ENCODE peak calls at places on chromosomes 12 and 14, in four cellular contexts. One of them, this sample, is unnamed. For H3K36me3, the result is how much of the 10 kb centered on the place peaks cover.

GRCh38 chr14:63938198-63939005 is 85.6 kb downstream of the SYNE2 start:
- DNase-seq in IMR-90: peak
- DNase-seq in mesendoderm: no peak
- DNase-seq in H1: no peak
- DNase-seq in this sample: peak

GRCh38 chr14:22276913-22277816 is 311.9 kb downstream of the DAD1 start:
- DNase-seq in mesendoderm: peak
- DNase-seq in H1: no peak
- DNase-seq in IMR-90: peak
- DNase-seq in this sample: peak

GRCh38 chr14:52553002-52553670 is 500 bp downstream of the GPR137C start:
- DNase-seq in H1: peak
- DNase-seq in mesendoderm: peak
- DNase-seq in IMR-90: no peak
- DNase-seq in this sample: peak

GRCh38 chr14:63406341-63406740 is 87.6 kb upstream of the GPHB5 start:
- DNase-seq in H1: no peak
- DNase-seq in mesendoderm: no peak
- DNase-seq in IMR-90: no peak
- DNase-seq in this sample: no peak

GRCh38 chr14:81826080-81826479 is 292.4 kb upstream of the SEL1L start:
- DNase-seq in IMR-90: no peak
- DNase-seq in H1: no peak
- DNase-seq in mesendoderm: peak
- DNase-seq in this sample: no peak

GRCh38 chr14:103427485-103428443 is 42.5 kb downstream of the MARK3 start:
- DNase-seq in mesendoderm: peak
- DNase-seq in IMR-90: peak
- DNase-seq in H1: no peak
- DNase-seq in this sample: peak

GRCh38 chr12:111193977-111194702 is 174.8 kb downstream of the PHETA1 start:
- DNase-seq in H1: no peak
- DNase-seq in IMR-90: no peak
- DNase-seq in mesendoderm: no peak
- DNase-seq in this sample: no peak

GRCh38 chr12:31853520-31853919 is 105.7 kb upstream of the RESF1 start:
- DNase-seq in IMR-90: no peak
- DNase-seq in H1: no peak
- DNase-seq in mesendoderm: no peak
- DNase-seq in this sample: no peak

GRCh38 chr12:18807714-18808113 is 69.8 kb downstream of the CAPZA3 start:
- DNase-seq in mesendoderm: no peak
- DNase-seq in IMR-90: no peak
- DNase-seq in H1: no peak
- DNase-seq in this sample: no peak

GRCh38 chr12:31896514-31897039 is 62.6 kb upstream of the RESF1 start:
- DNase-seq in H1: no peak
- DNase-seq in IMR-90: peak
- DNase-seq in mesendoderm: peak
- DNase-seq in this sample: peak

GRCh38 chr14:97625512-97625911 is 828.3 kb downstream of the VRK1 start:
- DNase-seq in IMR-90: no peak
- DNase-seq in H1: no peak
- DNase-seq in mesendoderm: no peak
- DNase-seq in this sample: no peak

GRCh38 chr14:103629503-103630121 is 601 bp downstream of the KLC1 start:
- DNase-seq in IMR-90: no peak
- DNase-seq in H1: peak
- DNase-seq in mesendoderm: peak
- DNase-seq in this sample: peak

GRCh38 chr14:93946104-93946503 is 19.0 kb downstream of the FAM181A start:
- DNase-seq in H1: no peak
- DNase-seq in IMR-90: peak
- DNase-seq in mesendoderm: peak
- DNase-seq in this sample: peak

GRCh38 chr12:27333311-27334009 is 824 bp downstream of the BMAL2 start:
- DNase-seq in IMR-90: no peak
- DNase-seq in mesendoderm: no peak
- DNase-seq in H1: peak
- DNase-seq in this sample: peak

GRCh38 chr14:98174031-98174430 is 1098.0 kb downstream of the BCL11B start:
- DNase-seq in IMR-90: no peak
- DNase-seq in mesendoderm: no peak
- DNase-seq in H1: no peak
- DNase-seq in this sample: no peak

GRCh38 chr12:75488553-75488952 is 8.0 kb downstream of the GLIPR1 start:
- DNase-seq in mesendoderm: peak
- DNase-seq in H1: no peak
- DNase-seq in IMR-90: peak
- DNase-seq in this sample: peak

GRCh38 chr14:105168496-105168978 is at the start of gene JAG2:
- DNase-seq in H1: no peak
- DNase-seq in IMR-90: no peak
- DNase-seq in mesendoderm: peak
- DNase-seq in this sample: no peak

GRCh38 chr14:88005050-88005481 is at the start of gene GPR65:
- DNase-seq in H1: no peak
- DNase-seq in IMR-90: no peak
- DNase-seq in mesendoderm: no peak
- DNase-seq in this sample: peak

GRCh38 chr12:62446741-62447452 is 19.7 kb upstream of the MON2 start:
- DNase-seq in IMR-90: no peak
- DNase-seq in H1: no peak
- DNase-seq in mesendoderm: no peak
- DNase-seq in this sample: no peak

GRCh38 chr12:116384629-116385485 is 107.4 kb upstream of the MED13L start:
- DNase-seq in H1: no peak
- DNase-seq in IMR-90: peak
- DNase-seq in mesendoderm: peak
- DNase-seq in this sample: no peak

GRCh38 chr14:64692189-64692588 is 12.0 kb upstream of the PLEKHG3 start:
- DNase-seq in IMR-90: no peak
- DNase-seq in H1: no peak
- DNase-seq in mesendoderm: no peak
- DNase-seq in this sample: no peak

GRCh38 chr12:130677957-130678558 is 38.0 kb downstream of the RIMBP2 start:
- DNase-seq in H1: no peak
- DNase-seq in IMR-90: no peak
- DNase-seq in mesendoderm: no peak
- DNase-seq in this sample: no peak

GRCh38 chr12:66269757-66270383 is 32.4 kb upstream of the HELB start:
- DNase-seq in H1: no peak
- DNase-seq in mesendoderm: peak
- DNase-seq in IMR-90: peak
- DNase-seq in this sample: peak

GRCh38 chr14:75295061-75295461 is 16.4 kb downstream of the FOS start:
- DNase-seq in IMR-90: peak
- DNase-seq in H1: peak
- DNase-seq in mesendoderm: peak
- DNase-seq in this sample: peak

GRCh38 chr12:70809887-70810286 is 110.7 kb downstream of the PTPRR start:
- DNase-seq in H1: no peak
- DNase-seq in IMR-90: no peak
- DNase-seq in mesendoderm: no peak
- DNase-seq in this sample: no peak

GRCh38 chr14:49971156-49972141 is 78.6 kb downstream of the ARF6 start:
- DNase-seq in IMR-90: peak
- DNase-seq in mesendoderm: no peak
- DNase-seq in H1: no peak
- DNase-seq in this sample: no peak

GRCh38 chr14:37466623-37467088 is 128.4 kb downstream of the FOXA1 start:
- DNase-seq in IMR-90: no peak
- DNase-seq in mesendoderm: no peak
- DNase-seq in H1: no peak
- DNase-seq in this sample: peak

GRCh38 chr14:50027797-50028196 is 88.6 kb downstream of the VCPKMT start:
- DNase-seq in mesendoderm: no peak
- DNase-seq in H1: no peak
- DNase-seq in IMR-90: no peak
- DNase-seq in this sample: no peak

GRCh38 chr12:92505373-92506340 is 197.1 kb upstream of the PLEKHG7 start:
- DNase-seq in IMR-90: peak
- DNase-seq in mesendoderm: peak
- DNase-seq in H1: no peak
- DNase-seq in this sample: peak

GRCh38 chr14:80973918-80974317 is 18.5 kb downstream of the TSHR start:
- DNase-seq in IMR-90: no peak
- DNase-seq in H1: no peak
- DNase-seq in mesendoderm: no peak
- DNase-seq in this sample: no peak

GRCh38 chr14:75752907-75753594 is 92.0 kb downstream of the TTLL5 start:
- DNase-seq in mesendoderm: no peak
- DNase-seq in IMR-90: peak
- DNase-seq in H1: no peak
- DNase-seq in this sample: no peak

GRCh38 chr14:22071001-22071400 is 397.4 kb upstream of the OR4E1 start:
- DNase-seq in IMR-90: no peak
- DNase-seq in mesendoderm: no peak
- DNase-seq in H1: no peak
- DNase-seq in this sample: no peak

GRCh38 chr12:22544038-22544979 is at the start of gene C2CD5:
- DNase-seq in IMR-90: peak
- DNase-seq in mesendoderm: peak
- DNase-seq in H1: peak
- DNase-seq in this sample: peak

DNA sequence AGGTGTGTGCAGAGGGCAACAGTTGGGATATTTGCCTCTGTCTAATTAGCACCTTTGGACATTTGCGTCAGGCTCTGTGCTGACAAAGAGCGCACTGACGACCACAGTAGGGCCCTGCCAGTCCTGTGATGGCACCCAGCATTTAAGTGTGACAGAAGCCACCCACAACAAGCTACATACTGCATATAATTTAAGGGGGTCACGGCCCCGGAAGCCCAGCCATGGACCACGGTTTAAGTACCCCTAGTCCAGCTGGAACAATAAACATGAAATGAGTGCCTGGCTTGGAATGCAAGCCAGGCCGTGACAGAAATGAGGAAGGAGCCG is 16.8 kb upstream of the DYNC1H1 start:
- DNase-seq in mesendoderm: no peak
- DNase-seq in H1: no peak
- DNase-seq in IMR-90: no peak
- DNase-seq in this sample: no peak
- H3K23ac ChIP-seq in mesendoderm: no peak
- H3K23ac ChIP-seq in H1: no peak
- H3K23ac ChIP-seq in IMR-90: peak
- H3K23ac ChIP-seq in this sample: peak

DNA sequence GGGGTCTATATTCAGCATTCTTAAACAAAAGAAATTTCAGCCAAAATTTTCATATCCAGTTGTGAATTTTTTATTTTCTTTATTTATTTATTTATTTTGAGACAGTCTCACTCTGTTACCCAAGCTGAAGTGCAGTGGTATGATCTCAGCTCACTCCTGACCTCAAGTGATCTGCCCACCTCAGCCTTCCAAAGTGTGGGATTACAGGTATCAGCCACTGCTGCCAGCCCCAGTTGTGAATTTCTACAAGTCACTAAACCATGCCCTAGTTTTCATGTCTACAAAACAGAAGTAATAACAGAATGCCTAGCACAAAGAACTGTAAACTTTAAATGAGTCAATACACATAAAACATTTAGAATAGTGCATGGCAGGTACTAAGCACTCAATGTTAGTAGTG is 254.2 kb downstream of the C12orf50 start:
- DNase-seq in H1: no peak
- DNase-seq in mesendoderm: no peak
- DNase-seq in IMR-90: no peak
- DNase-seq in this sample: no peak
- H3K27ac ChIP-seq in H1: no peak
- H3K27ac ChIP-seq in mesendoderm: no peak
- H3K27ac ChIP-seq in IMR-90: no peak
- H3K27ac ChIP-seq in this sample: no peak

GRCh38 chr12:132021965-132022364 is 72.2 kb downstream of the EP400 start:
- DNase-seq in IMR-90: no peak
- DNase-seq in H1: no peak
- DNase-seq in mesendoderm: no peak
- DNase-seq in this sample: no peak
- H3K36me3 ChIP-seq in IMR-90: half or more
- H3K36me3 ChIP-seq in H1: half or more
- H3K36me3 ChIP-seq in mesendoderm: under half
- H3K36me3 ChIP-seq in this sample: half or more

GRCh38 chr12:47779943-47780504 is 7.0 kb downstream of the SLC48A1 start:
- DNase-seq in IMR-90: no peak
- DNase-seq in mesendoderm: no peak
- DNase-seq in H1: no peak
- DNase-seq in this sample: no peak

GRCh38 chr12:47779301-47779942 is 6.4 kb downstream of the SLC48A1 start:
- DNase-seq in mesendoderm: peak
- DNase-seq in IMR-90: peak
- DNase-seq in H1: peak
- DNase-seq in this sample: peak

GRCh38 chr12:47782372-47782770 is 9.3 kb downstream of the SLC48A1 start:
- DNase-seq in IMR-90: no peak
- DNase-seq in H1: no peak
- DNase-seq in mesendoderm: no peak
- DNase-seq in this sample: no peak

GRCh38 chr12:47783024-47783755 is 10.2 kb downstream of the SLC48A1 start:
- DNase-seq in IMR-90: no peak
- DNase-seq in mesendoderm: no peak
- DNase-seq in H1: no peak
- DNase-seq in this sample: no peak

DNA sequence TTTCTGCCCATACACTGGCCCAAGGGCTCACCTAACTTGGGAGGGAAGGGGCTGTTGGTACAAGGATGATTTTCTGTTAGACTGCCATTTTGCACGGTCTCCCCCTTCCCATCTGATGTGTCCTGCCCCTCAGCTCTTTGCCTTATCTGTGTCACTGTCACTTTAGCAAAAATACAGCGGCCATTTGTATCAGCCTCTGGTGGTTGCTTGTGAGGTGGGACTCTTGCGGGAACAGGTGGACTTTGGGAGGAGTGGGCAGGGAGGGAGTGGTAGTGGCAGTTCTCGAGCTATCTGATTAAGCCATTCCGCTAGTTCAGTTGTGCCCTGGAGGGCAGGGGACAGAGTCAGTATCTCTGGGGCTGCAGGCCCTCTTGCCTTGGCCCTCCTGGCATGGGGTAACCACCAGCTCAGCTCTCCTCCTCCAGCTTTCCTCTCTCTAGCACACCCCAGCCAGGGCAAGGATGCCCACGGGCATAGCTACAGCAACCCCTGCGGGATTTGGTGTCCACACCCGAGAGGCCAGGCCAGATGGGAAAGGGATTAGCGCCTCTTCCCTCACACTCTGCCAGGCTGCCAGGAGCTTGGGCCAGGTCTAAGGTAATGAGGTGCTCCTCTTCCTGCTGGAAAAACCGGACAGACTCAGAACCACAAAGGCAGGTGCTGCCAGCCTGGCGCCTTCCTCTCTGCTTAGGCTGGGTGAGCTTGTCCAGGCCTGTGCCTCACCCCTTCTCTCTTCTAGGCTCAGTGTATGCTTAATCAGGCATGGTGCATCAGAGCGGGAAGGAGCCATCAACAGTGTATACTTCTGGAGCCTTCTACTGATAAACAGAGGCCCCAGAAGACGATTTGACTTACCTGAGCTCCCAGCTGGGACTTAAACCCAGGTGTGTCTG is 8.7 kb downstream of the SLC48A1 start:
- DNase-seq in H1: no peak
- DNase-seq in IMR-90: no peak
- DNase-seq in mesendoderm: no peak
- DNase-seq in this sample: no peak
- H3K23ac ChIP-seq in H1: no peak
- H3K23ac ChIP-seq in IMR-90: no peak
- H3K23ac ChIP-seq in mesendoderm: no peak
- H3K23ac ChIP-seq in this sample: no peak

GRCh38 chr12:65171073-65171472 is 1.7 kb downstream of the LEMD3 start:
- DNase-seq in IMR-90: peak
- DNase-seq in mesendoderm: no peak
- DNase-seq in H1: no peak
- DNase-seq in this sample: peak
- H3K27ac ChIP-seq in IMR-90: no peak
- H3K27ac ChIP-seq in mesendoderm: no peak
- H3K27ac ChIP-seq in H1: no peak
- H3K27ac ChIP-seq in this sample: no peak